ENCODE peak calls at places on chromosomes 12 and 14, in four cellular contexts. One of them, this sample, is unnamed.
A peak's percentile ranks its signal among the peaks of the same experiment; 100 is the strongest.

GRCh38 chr12:19410211-19410610 is 29.1 kb upstream of the AEBP2 start:
- DNase-seq in breast epithelium: no peak
- DNase-seq in suprapubic skin: no peak
- DNase-seq in testis: no peak
- DNase-seq in this sample: no peak

GRCh38 chr12:6141048-6141447 is 16.6 kb upstream of the VWF start:
- DNase-seq in breast epithelium: no peak
- DNase-seq in suprapubic skin: no peak
- DNase-seq in testis: no peak
- DNase-seq in this sample: no peak

GRCh38 chr12:55736780-55737580 is 5.9 kb upstream of the GDF11 start:
- DNase-seq in breast epithelium: peak; percentile 62
- DNase-seq in suprapubic skin: no peak
- DNase-seq in testis: peak; percentile 82
- DNase-seq in this sample: peak; percentile 87

GRCh38 chr14:55454264-55455151 is 14.1 kb upstream of the TBPL2 start:
- DNase-seq in breast epithelium: no peak
- DNase-seq in suprapubic skin: no peak
- DNase-seq in testis: peak; percentile 81
- DNase-seq in this sample: peak; percentile 57

GRCh38 chr12:68641138-68641537 is 30.4 kb downstream of the RAP1B start:
- DNase-seq in breast epithelium: no peak
- DNase-seq in suprapubic skin: no peak
- DNase-seq in testis: no peak
- DNase-seq in this sample: no peak

GRCh38 chr12:124497658-124498057 is 69.8 kb downstream of the NCOR2 start:
- DNase-seq in breast epithelium: no peak
- DNase-seq in suprapubic skin: peak; percentile 92
- DNase-seq in testis: peak; percentile 59
- DNase-seq in this sample: peak; percentile 84

GRCh38 chr14:61438036-61438435 is 116.7 kb downstream of the PRKCH start:
- DNase-seq in breast epithelium: no peak
- DNase-seq in suprapubic skin: no peak
- DNase-seq in testis: no peak
- DNase-seq in this sample: no peak

GRCh38 chr12:113899042-113899843 is 66.9 kb downstream of the RBM19 start:
- DNase-seq in breast epithelium: no peak
- DNase-seq in suprapubic skin: no peak
- DNase-seq in testis: no peak
- DNase-seq in this sample: peak; percentile 38

GRCh38 chr14:93536945-93537344 is 106.2 kb downstream of the UNC79 start:
- DNase-seq in breast epithelium: no peak
- DNase-seq in suprapubic skin: no peak
- DNase-seq in testis: no peak
- DNase-seq in this sample: no peak

GRCh38 chr12:92552412-92553108 is 150.2 kb upstream of the PLEKHG7 start:
- DNase-seq in breast epithelium: no peak
- DNase-seq in suprapubic skin: no peak
- DNase-seq in testis: no peak
- DNase-seq in this sample: no peak

GRCh38 chr14:102749393-102749792 is 27.9 kb upstream of the TRAF3 start:
- DNase-seq in breast epithelium: no peak
- DNase-seq in suprapubic skin: no peak
- DNase-seq in testis: no peak
- DNase-seq in this sample: no peak

GRCh38 chr14:88189040-88189839 is 133.8 kb downstream of the KCNK10 start:
- DNase-seq in breast epithelium: no peak
- DNase-seq in suprapubic skin: no peak
- DNase-seq in testis: peak; percentile 96
- DNase-seq in this sample: peak; percentile 94

GRCh38 chr12:74337951-74338350 is 199.7 kb upstream of the ATXN7L3B start:
- DNase-seq in breast epithelium: no peak
- DNase-seq in suprapubic skin: no peak
- DNase-seq in testis: no peak
- DNase-seq in this sample: no peak

GRCh38 chr12:59040651-59041050 is 120.3 kb upstream of the LRIG3 start:
- DNase-seq in breast epithelium: no peak
- DNase-seq in suprapubic skin: no peak
- DNase-seq in testis: no peak
- DNase-seq in this sample: no peak

GRCh38 chr14:106372870-106373657 is 846.7 kb downstream of the TMEM121 start:
- DNase-seq in breast epithelium: no peak
- DNase-seq in suprapubic skin: no peak
- DNase-seq in testis: peak; percentile 87
- DNase-seq in this sample: peak; percentile 59

GRCh38 chr12:121712462-121713256 is at the start of gene TMEM120B:
- DNase-seq in breast epithelium: peak; percentile 83
- DNase-seq in suprapubic skin: peak; percentile 93
- DNase-seq in testis: peak; percentile 89
- DNase-seq in this sample: peak; percentile 77

GRCh38 chr12:53423597-53423996 is at the start of gene AMHR2:
- DNase-seq in breast epithelium: no peak
- DNase-seq in suprapubic skin: no peak
- DNase-seq in testis: no peak
- DNase-seq in this sample: no peak

GRCh38 chr14:35164849-35165248 is 42.5 kb downstream of the PRORP start:
- DNase-seq in breast epithelium: no peak
- DNase-seq in suprapubic skin: no peak
- DNase-seq in testis: no peak
- DNase-seq in this sample: no peak

GRCh38 chr14:23523229-23524016 is 28.1 kb downstream of the ZFHX2 start:
- DNase-seq in breast epithelium: no peak
- DNase-seq in suprapubic skin: no peak
- DNase-seq in testis: no peak
- DNase-seq in this sample: no peak

GRCh38 chr12:69686731-69687130 is 12.4 kb downstream of the BEST3 start:
- DNase-seq in breast epithelium: no peak
- DNase-seq in suprapubic skin: no peak
- DNase-seq in testis: no peak
- DNase-seq in this sample: no peak

GRCh38 chr12:113424915-113425823 is 3.0 kb downstream of the SDSL start:
- DNase-seq in breast epithelium: no peak
- DNase-seq in suprapubic skin: no peak
- DNase-seq in testis: peak; percentile 77
- DNase-seq in this sample: peak; percentile 49

GRCh38 chr12:120241561-120242274 is 23.8 kb downstream of the PXN start:
- DNase-seq in breast epithelium: no peak
- DNase-seq in suprapubic skin: no peak
- DNase-seq in testis: peak; percentile 67
- DNase-seq in this sample: no peak

GRCh38 chr12:93824514-93825500 is 147.6 kb downstream of the CRADD start:
- DNase-seq in breast epithelium: no peak
- DNase-seq in suprapubic skin: no peak
- DNase-seq in testis: no peak
- DNase-seq in this sample: no peak

GRCh38 chr14:85514487-85514886 is 15.5 kb upstream of the FLRT2 start:
- DNase-seq in breast epithelium: no peak
- DNase-seq in suprapubic skin: no peak
- DNase-seq in testis: no peak
- DNase-seq in this sample: no peak

GRCh38 chr14:82009076-82009475 is 475.4 kb upstream of the SEL1L start:
- DNase-seq in breast epithelium: no peak
- DNase-seq in suprapubic skin: no peak
- DNase-seq in testis: peak; percentile 22
- DNase-seq in this sample: no peak

GRCh38 chr14:55430024-55430690 is 10.3 kb downstream of the TBPL2 start:
- DNase-seq in breast epithelium: no peak
- DNase-seq in suprapubic skin: no peak
- DNase-seq in testis: peak; percentile 46
- DNase-seq in this sample: peak; percentile 31

GRCh38 chr14:66662374-66662773 is 154.4 kb downstream of the GPHN start:
- DNase-seq in breast epithelium: no peak
- DNase-seq in suprapubic skin: no peak
- DNase-seq in testis: peak; percentile 28
- DNase-seq in this sample: no peak
- TF ChIP-seq CTCF in breast epithelium: no peak
- TF ChIP-seq CTCF in suprapubic skin: no peak
- TF ChIP-seq CTCF in testis: peak; percentile 8
- TF ChIP-seq CTCF in this sample: no peak

DNA sequence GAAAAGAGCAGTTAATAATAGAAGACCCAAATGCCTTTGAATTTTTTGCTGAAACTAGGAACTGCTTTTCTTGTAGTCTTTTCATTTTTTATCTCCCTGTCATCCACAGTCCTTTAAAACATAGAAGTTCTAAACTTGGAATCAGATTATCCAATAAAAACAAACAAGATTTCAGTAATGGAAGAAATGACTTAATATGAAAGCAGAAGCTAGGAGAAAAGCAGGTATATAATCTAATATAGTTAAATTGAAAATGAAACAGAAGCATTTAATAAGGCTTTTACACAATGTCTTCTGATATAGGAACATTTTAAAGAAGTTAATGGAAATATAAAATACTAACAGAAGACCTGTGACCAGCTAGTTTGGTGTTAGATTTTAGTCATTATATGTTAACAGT is 26.5 kb downstream of the PPP1R12A start:
- DNase-seq in breast epithelium: no peak
- DNase-seq in suprapubic skin: no peak
- DNase-seq in testis: no peak
- DNase-seq in this sample: no peak
- H3K27ac ChIP-seq in breast epithelium: peak overlapping the region; percentile 21
- H3K27ac ChIP-seq in suprapubic skin: no peak overlapping the region
- H3K27ac ChIP-seq in testis: no peak overlapping the region
- H3K27ac ChIP-seq in this sample: no peak overlapping the region

GRCh38 chr14:100345711-100346110 is 22.6 kb downstream of the SLC25A47 start:
- DNase-seq in breast epithelium: no peak
- DNase-seq in suprapubic skin: no peak
- DNase-seq in testis: no peak
- DNase-seq in this sample: no peak

GRCh38 chr14:100348779-100349708 is 25.9 kb downstream of the SLC25A47 start:
- DNase-seq in breast epithelium: no peak
- DNase-seq in suprapubic skin: peak; percentile 24
- DNase-seq in testis: no peak
- DNase-seq in this sample: no peak

GRCh38 chr14:100348253-100348729 is 25.2 kb downstream of the SLC25A47 start:
- DNase-seq in breast epithelium: no peak
- DNase-seq in suprapubic skin: peak; percentile 21
- DNase-seq in testis: no peak
- DNase-seq in this sample: no peak

GRCh38 chr14:100350283-100350926 is 27.3 kb downstream of the SLC25A47 start:
- DNase-seq in breast epithelium: no peak
- DNase-seq in suprapubic skin: no peak
- DNase-seq in testis: no peak
- DNase-seq in this sample: no peak

GRCh38 chr14:100346306-100347091 is 23.4 kb downstream of the SLC25A47 start:
- DNase-seq in breast epithelium: no peak
- DNase-seq in suprapubic skin: no peak
- DNase-seq in testis: no peak
- DNase-seq in this sample: no peak
- TF ChIP-seq POLR2A in breast epithelium: no peak
- TF ChIP-seq POLR2A in suprapubic skin: no peak
- TF ChIP-seq POLR2A in testis: no peak
- TF ChIP-seq POLR2A in this sample: no peak

DNA sequence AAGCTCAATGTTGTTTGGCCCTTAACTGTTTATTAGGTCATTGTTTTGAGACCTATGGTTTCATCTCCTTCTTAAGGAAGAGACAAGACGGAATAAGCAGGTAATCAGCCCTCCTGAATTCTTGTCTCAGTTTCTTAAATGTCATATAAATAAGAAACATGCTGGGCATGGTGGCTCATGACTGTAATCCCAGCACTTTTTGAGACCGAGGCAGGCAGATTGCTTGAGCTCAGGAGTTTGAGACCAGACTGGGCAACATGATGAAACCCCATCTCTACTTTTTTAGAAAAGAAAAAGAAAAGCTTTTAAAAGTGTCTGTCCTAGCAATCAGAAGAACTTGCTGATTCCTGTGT is 5.1 kb downstream of the MTRFR start:
- DNase-seq in breast epithelium: no peak
- DNase-seq in suprapubic skin: no peak
- DNase-seq in testis: no peak
- DNase-seq in this sample: no peak
- TF ChIP-seq CTCF in breast epithelium: no peak
- TF ChIP-seq CTCF in suprapubic skin: no peak
- TF ChIP-seq CTCF in testis: no peak
- TF ChIP-seq CTCF in this sample: no peak

GRCh38 chr12:103799504-103800251 is 41.4 kb downstream of the NT5DC3 start:
- DNase-seq in breast epithelium: no peak
- DNase-seq in suprapubic skin: no peak
- DNase-seq in testis: no peak
- DNase-seq in this sample: no peak
- H3K27ac ChIP-seq in breast epithelium: peak overlapping the region; percentile 78
- H3K27ac ChIP-seq in suprapubic skin: peak overlapping the region; percentile 22
- H3K27ac ChIP-seq in testis: peak overlapping the region; percentile 8
- H3K27ac ChIP-seq in this sample: peak overlapping the region; percentile 53

GRCh38 chr14:74763803-74764531 is 851 bp downstream of the YLPM1 start:
- DNase-seq in breast epithelium: no peak
- DNase-seq in suprapubic skin: no peak
- DNase-seq in testis: peak; percentile 31
- DNase-seq in this sample: peak; percentile 8

GRCh38 chr14:74765721-74766120 is 2.6 kb downstream of the YLPM1 start:
- DNase-seq in breast epithelium: no peak
- DNase-seq in suprapubic skin: no peak
- DNase-seq in testis: no peak
- DNase-seq in this sample: no peak

DNA sequence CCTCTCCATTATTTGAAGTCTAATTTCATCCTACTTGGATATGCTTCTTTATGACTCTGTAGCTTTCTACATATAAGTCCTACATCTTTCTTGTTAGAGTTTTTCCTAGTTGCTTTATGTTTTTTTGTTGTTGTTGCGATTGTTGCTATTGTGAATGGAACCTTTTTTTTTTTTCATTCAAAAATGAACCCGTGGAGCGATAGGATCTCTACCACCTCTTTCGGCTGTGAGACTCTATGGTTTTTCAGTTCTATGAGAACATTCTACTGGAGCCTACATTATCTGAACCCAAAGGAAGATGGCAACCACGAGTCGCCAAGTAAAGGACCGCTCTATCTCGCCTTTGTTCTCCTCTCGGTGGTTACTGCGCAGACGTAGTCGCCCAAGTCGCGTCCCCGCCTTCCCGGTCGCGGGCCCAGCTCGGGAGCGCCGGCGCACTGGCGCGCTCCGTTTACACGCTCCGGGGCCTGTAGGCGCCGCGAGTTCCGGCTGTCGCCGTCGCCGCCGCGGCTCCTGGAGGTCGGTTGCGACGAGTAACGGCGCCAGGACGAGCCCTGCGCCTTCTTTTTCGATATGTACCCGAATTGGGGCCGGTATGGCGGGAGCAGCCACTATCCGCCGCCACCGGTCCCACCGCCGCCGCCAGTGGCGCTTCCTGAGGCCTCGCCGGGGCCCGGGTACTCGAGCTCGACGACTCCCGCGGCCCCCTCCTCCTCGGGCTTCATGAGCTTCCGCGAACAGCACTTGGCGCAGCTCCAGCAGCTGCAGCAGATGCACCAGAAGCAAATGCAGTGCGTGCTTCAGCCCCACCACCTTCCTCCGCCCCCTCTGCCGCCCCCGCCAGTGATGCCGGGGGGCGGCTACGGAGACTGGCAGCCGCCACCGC is at the start of gene YLPM1:
- DNase-seq in breast epithelium: peak; percentile 86
- DNase-seq in suprapubic skin: peak; percentile 93
- DNase-seq in testis: peak; percentile 94
- DNase-seq in this sample: peak; percentile 96
- TF ChIP-seq POLR2A in breast epithelium: peak; percentile 75
- TF ChIP-seq POLR2A in suprapubic skin: peak; percentile 58
- TF ChIP-seq POLR2A in testis: no peak
- TF ChIP-seq POLR2A in this sample: peak; percentile 90

GRCh38 chr14:64745511-64746041 is 41.4 kb downstream of the PLEKHG3 start:
- DNase-seq in breast epithelium: no peak
- DNase-seq in suprapubic skin: no peak
- DNase-seq in testis: no peak
- DNase-seq in this sample: no peak
- TF ChIP-seq CTCF in breast epithelium: no peak
- TF ChIP-seq CTCF in suprapubic skin: no peak
- TF ChIP-seq CTCF in testis: no peak
- TF ChIP-seq CTCF in this sample: no peak